ENCODE peak calls at places on chromosomes 12 and 14, in seven cellular contexts. Q is HCT116, W is mammary epithelial cell, U is GM23338, N is OCI-LY7, O is fibroblast of lung, Y is endothelial cell of umbilical vein. D is an unnamed sample.

GRCh38 chr14:99667045-99667444 is 17.1 kb upstream of the CYP46A1 start:
- DNase-seq in Q (no peak), W (no peak), U (no peak), N (no peak), O (no peak), Y (no peak), D (no peak)

GRCh38 chr14:22883191-22883976 is at the start of gene REM2:
- DNase-seq in Q (no peak), W (no peak), U (peak; percentile 51), N (no peak), O (no peak), Y (no peak), D (peak; percentile 64)

GRCh38 chr12:67151891-67152290 is 117.3 kb upstream of the CAND1 start:
- DNase-seq in Q (no peak), W (no peak), U (no peak), N (no peak), O (peak; percentile 1), Y (no peak), D (no peak)

GRCh38 chr12:117774986-117775775 is 193.6 kb downstream of the KSR2 start:
- DNase-seq in Q (no peak), W (no peak), U (no peak), N (no peak), O (peak; percentile 1), Y (peak; percentile 76), D (no peak)

GRCh38 chr14:100679170-100679569 is 47.5 kb upstream of the DLK1 start:
- DNase-seq in Q (no peak), W (no peak), U (no peak), N (no peak), O (no peak), Y (no peak), D (no peak)

GRCh38 chr12:69252033-69252432 is 12.7 kb downstream of the CPSF6 start:
- DNase-seq in Q (no peak), W (peak; percentile 12), U (no peak), N (no peak), O (peak; percentile 29), Y (no peak), D (peak; percentile 11)

GRCh38 chr12:102435827-102436436 is 44.4 kb downstream of the IGF1 start:
- DNase-seq in Q (no peak), W (no peak), U (no peak), N (no peak), O (no peak), Y (no peak), D (no peak)

GRCh38 chr12:46403732-46404097 is 31.1 kb upstream of the SLC38A2 start:
- DNase-seq in Q (no peak), W (no peak), U (no peak), N (no peak), O (no peak), Y (no peak), D (no peak)

GRCh38 chr12:51225800-51226199 is 7.9 kb upstream of the POU6F1 start:
- DNase-seq in Q (no peak), W (no peak), U (no peak), N (no peak), O (no peak), Y (no peak), D (no peak)

GRCh38 chr14:54737132-54737711 is 165.4 kb downstream of the GCH1 start:
- DNase-seq in Q (no peak), W (peak; percentile 70), U (no peak), N (no peak), O (peak; percentile 92), Y (no peak), D (no peak)

GRCh38 chr12:51505363-51505762 is 80.7 kb downstream of the SLC4A8 start:
- DNase-seq in Q (no peak), W (no peak), U (no peak), N (no peak), O (peak; percentile 3), Y (no peak), D (no peak)

GRCh38 chr12:13764748-13765147 is 216.7 kb downstream of the GRIN2B start:
- DNase-seq in Q (no peak), W (no peak), U (no peak), N (no peak), O (no peak), Y (no peak), D (no peak)

GRCh38 chr12:21801522-21802288 is 27.2 kb upstream of the KCNJ8 start:
- DNase-seq in Q (no peak), W (no peak), U (no peak), N (no peak), O (no peak), Y (no peak), D (no peak)

GRCh38 chr12:27652174-27652763 is 44.0 kb upstream of the REP15 start:
- DNase-seq in Q (peak; percentile 58), W (peak; percentile 67), U (peak; percentile 95), N (peak; percentile 69), O (peak; percentile 66), Y (peak; percentile 86), D (peak; percentile 92)

GRCh38 chr12:19826988-19827550 is 387.8 kb downstream of the AEBP2 start:
- DNase-seq in Q (no peak), W (peak; percentile 18), U (no peak), N (no peak), O (peak; percentile 13), Y (no peak), D (no peak)

GRCh38 chr12:31234053-31234835 is 91.7 kb downstream of the SINHCAF start:
- DNase-seq in Q (no peak), W (peak; percentile 31), U (no peak), N (no peak), O (no peak), Y (no peak), D (no peak)

GRCh38 chr12:59316938-59317337 is 278.9 kb upstream of the SLC16A7 start:
- DNase-seq in Q (no peak), W (no peak), U (no peak), N (no peak), O (no peak), Y (no peak), D (no peak)

GRCh38 chr12:14774074-14774943 is 29.0 kb downstream of the WBP11 start:
- DNase-seq in Q (peak; percentile 74), W (peak; percentile 90), U (peak; percentile 99), N (peak; percentile 98), O (peak; percentile 95), Y (peak; percentile 95), D (peak; percentile 97)

GRCh38 chr12:78194448-78194847 is 363.8 kb downstream of the NAV3 start:
- DNase-seq in Q (no peak), W (peak; percentile 72), U (no peak), N (no peak), O (peak; percentile 98), Y (peak; percentile 63), D (no peak)

GRCh38 chr12:28569698-28570411 is 379.6 kb downstream of the CCDC91 start:
- DNase-seq in Q (no peak), W (peak; percentile 50), U (no peak), N (no peak), O (peak; percentile 93), Y (peak; percentile 42), D (no peak)

GRCh38 chr12:53925006-53925405 is 13.6 kb upstream of the HOXC13 start:
- DNase-seq in Q (no peak), W (no peak), U (no peak), N (no peak), O (no peak), Y (no peak), D (no peak)

GRCh38 chr14:20468773-20469241 is 399 bp upstream of the PNP start:
- DNase-seq in Q (no peak), W (no peak), U (peak; percentile 38), N (no peak), O (no peak), Y (no peak), D (peak; percentile 36)

DNA sequence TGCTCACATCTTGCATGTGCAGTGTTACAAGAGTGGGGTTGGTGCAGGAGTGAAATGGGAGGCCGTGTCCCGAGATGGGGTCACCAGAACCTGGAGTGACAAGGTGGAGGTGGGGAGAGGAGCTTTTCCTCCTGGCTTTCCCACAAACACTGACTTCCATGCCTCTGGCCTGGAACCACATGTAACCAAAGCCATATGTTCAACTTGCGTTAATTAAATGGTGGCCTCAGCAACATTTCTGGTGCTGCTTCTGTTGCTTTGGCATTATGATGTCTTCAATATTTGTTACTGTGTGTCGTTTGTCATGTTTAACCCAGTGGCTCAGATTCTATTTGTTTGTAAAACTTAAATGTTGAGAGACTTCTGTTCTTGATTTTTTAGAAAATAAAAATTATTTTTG is 110.2 kb downstream of the VCPKMT start:
- DNase-seq in Q (no peak), W (no peak), U (no peak), N (no peak), O (no peak), Y (no peak), D (no peak)
- H2AFZ ChIP-seq in Q (no peak overlapping the region), W (no peak overlapping the region), U (no peak overlapping the region), N (no peak overlapping the region), O (no peak overlapping the region), Y (no peak overlapping the region), D (no peak overlapping the region)

GRCh38 chr12:89932950-89933349 is 224.3 kb upstream of the ATP2B1 start:
- DNase-seq in Q (no peak), W (peak; percentile 63), U (no peak), N (no peak), O (peak; percentile 66), Y (no peak), D (no peak)
- H2AFZ ChIP-seq in Q (no peak overlapping the region), W (no peak overlapping the region), U (peak overlapping the region; percentile 11), N (peak overlapping the region; percentile 14), O (no peak overlapping the region), Y (no peak overlapping the region), D (peak overlapping the region; percentile 83)

GRCh38 chr12:92648242-92649031 is 54.4 kb upstream of the PLEKHG7 start:
- DNase-seq in Q (no peak), W (peak; percentile 75), U (peak; percentile 23), N (no peak), O (peak; percentile 8), Y (peak; percentile 29), D (peak; percentile 10)

GRCh38 chr12:92649511-92650227 is 53.1 kb upstream of the PLEKHG7 start:
- DNase-seq in Q (peak; percentile 76), W (peak; percentile 82), U (peak; percentile 87), N (peak; percentile 70), O (peak; percentile 84), Y (peak; percentile 75), D (peak; percentile 82)

GRCh38 chr12:92654929-92655328 is 47.9 kb upstream of the PLEKHG7 start:
- DNase-seq in Q (no peak), W (no peak), U (no peak), N (no peak), O (peak; percentile 44), Y (no peak), D (no peak)

GRCh38 chr12:92650228-92650822 is 52.5 kb upstream of the PLEKHG7 start:
- DNase-seq in Q (no peak), W (no peak), U (no peak), N (no peak), O (no peak), Y (no peak), D (no peak)
- H2AFZ ChIP-seq in Q (peak overlapping the region; percentile 75), W (no peak overlapping the region), U (no peak overlapping the region), N (no peak overlapping the region), O (peak overlapping the region; percentile 36), Y (no peak overlapping the region), D (no peak overlapping the region)

GRCh38 chr12:63038361-63039100 is 103.6 kb upstream of the PPM1H start:
- DNase-seq in Q (no peak), W (no peak), U (no peak), N (no peak), O (no peak), Y (no peak), D (no peak)

GRCh38 chr12:63036216-63036973 is 101.4 kb upstream of the PPM1H start:
- DNase-seq in Q (no peak), W (no peak), U (no peak), N (no peak), O (no peak), Y (no peak), D (no peak)

GRCh38 chr12:63036974-63037335 is 102.0 kb upstream of the PPM1H start:
- DNase-seq in Q (no peak), W (no peak), U (no peak), N (no peak), O (no peak), Y (no peak), D (no peak)

GRCh38 chr12:63040526-63041220 is 105.7 kb upstream of the PPM1H start:
- DNase-seq in Q (no peak), W (no peak), U (no peak), N (no peak), O (no peak), Y (no peak), D (no peak)

GRCh38 chr12:63037721-63038120 is 102.8 kb upstream of the PPM1H start:
- DNase-seq in Q (no peak), W (no peak), U (no peak), N (no peak), O (no peak), Y (no peak), D (no peak)
- H2AFZ ChIP-seq in Q (no peak overlapping the region), W (no peak overlapping the region), U (peak overlapping the region; percentile 43), N (no peak overlapping the region), O (no peak overlapping the region), Y (no peak overlapping the region), D (no peak overlapping the region)